ENCODE peak calls at places on chromosomes 3 and 15, in eight cellular contexts. E, P, V, H, R, N, A and L are unnamed samples.

GRCh38 chr3:194730369-194730768 is 44.7 kb downstream of the FAM43A start:
- DNase-seq in R (no peak), H (no peak), N (peak), P (peak), E (no peak), V (no peak), A (no peak), L (no peak)

GRCh38 chr3:5299146-5299545 is 111.6 kb downstream of the EDEM1 start:
- DNase-seq in P (no peak), A (no peak), R (no peak), N (no peak), H (no peak), V (no peak), E (no peak), L (no peak)

GRCh38 chr15:96354731-96355560 is 24.4 kb downstream of the NR2F2 start:
- DNase-seq in H (no peak), A (no peak), N (no peak), P (peak), V (peak), E (no peak), R (no peak), L (no peak)

GRCh38 chr3:63980830-63981498 is 42.3 kb downstream of the PSMD6 start:
- DNase-seq in N (no peak), P (no peak), E (no peak), A (no peak), H (no peak), V (no peak), R (no peak), L (no peak)

GRCh38 chr3:74426571-74426970 is 187.9 kb downstream of the CNTN3 start:
- DNase-seq in V (peak), R (no peak), N (no peak), E (no peak), H (no peak), A (no peak), P (no peak), L (peak)

GRCh38 chr3:169998668-169999131 is 32.1 kb downstream of the SEC62 start:
- DNase-seq in N (no peak), R (no peak), E (no peak), H (no peak), A (peak), V (peak), P (no peak), L (peak)

GRCh38 chr3:111627092-111627491 is 31.9 kb upstream of the ZBED2 start:
- DNase-seq in E (no peak), P (no peak), H (no peak), N (no peak), V (peak), R (no peak), A (no peak), L (no peak)

GRCh38 chr3:123156276-123156995 is 45.3 kb upstream of the SEC22A start:
- DNase-seq in E (no peak), P (no peak), N (no peak), V (no peak), A (no peak), H (no peak), R (no peak), L (no peak)

GRCh38 chr3:9500108-9501050 is 53.2 kb downstream of the LHFPL4 start:
- DNase-seq in H (no peak), V (peak), R (peak), P (peak), E (peak), A (peak), N (peak), L (no peak)

GRCh38 chr3:50214824-50215223 is 9.8 kb downstream of the SLC38A3 start:
- DNase-seq in P (no peak), R (no peak), A (no peak), V (no peak), E (no peak), N (no peak), H (no peak), L (no peak)

GRCh38 chr15:23402544-23402943 is 44.5 kb downstream of the GOLGA6L2 start:
- DNase-seq in N (no peak), R (no peak), H (no peak), V (no peak), E (no peak), A (no peak), P (no peak), L (no peak)

GRCh38 chr3:115113367-115113766 is 33.7 kb downstream of the ZBTB20 start:
- DNase-seq in H (no peak), N (peak), A (no peak), P (no peak), R (no peak), E (no peak), V (peak), L (no peak)

GRCh38 chr3:141648055-141648910 is 89.8 kb upstream of the RNF7 start:
- DNase-seq in N (no peak), V (no peak), H (no peak), A (no peak), P (no peak), E (no peak), R (no peak), L (no peak)

GRCh38 chr3:144687862-144688261 is 716.2 kb downstream of the DIPK2A start:
- DNase-seq in A (no peak), H (no peak), N (no peak), V (peak), P (no peak), E (no peak), R (no peak), L (no peak)

GRCh38 chr3:47961815-47962606 is 54.2 kb downstream of the MAP4 start:
- DNase-seq in P (no peak), E (no peak), N (no peak), A (no peak), H (no peak), V (peak), R (no peak), L (no peak)

GRCh38 chr3:177287231-177287630 is 89.9 kb upstream of the TBL1XR1 start:
- DNase-seq in R (no peak), P (no peak), E (no peak), H (no peak), N (no peak), A (no peak), V (no peak), L (no peak)

GRCh38 chr3:141877911-141878310 is 1.5 kb downstream of the ATP1B3 start:
- DNase-seq in N (no peak), E (no peak), H (no peak), V (peak), R (no peak), A (no peak), P (peak), L (no peak)

GRCh38 chr3:49602877-49603411 is 48.7 kb downstream of the BSN start:
- DNase-seq in E (no peak), A (no peak), P (no peak), H (no peak), R (no peak), V (no peak), N (no peak), L (no peak)

GRCh38 chr3:106542101-106542769 is 673.4 kb upstream of the CBLB start:
- DNase-seq in R (no peak), A (no peak), E (no peak), P (no peak), H (no peak), V (peak), N (no peak), L (no peak)

GRCh38 chr3:33124638-33125037 is 10.8 kb downstream of the CRTAP start:
- DNase-seq in E (no peak), P (no peak), V (no peak), H (no peak), N (no peak), A (no peak), R (no peak), L (no peak)

GRCh38 chr15:75646944-75647364 is 758 bp upstream of the SNX33 start:
- DNase-seq in V (peak), P (no peak), E (peak), R (peak), A (no peak), N (peak), H (no peak), L (no peak)

GRCh38 chr15:78276032-78276943 is 11.9 kb downstream of the DNAJA4 start:
- DNase-seq in N (no peak), P (no peak), H (no peak), E (no peak), V (peak), A (no peak), R (no peak), L (no peak)

GRCh38 chr3:171712168-171712938 is 97.9 kb downstream of the PLD1 start:
- DNase-seq in V (peak), E (no peak), H (no peak), R (no peak), N (no peak), A (no peak), P (peak), L (peak)

GRCh38 chr15:69300129-69300588 is 1.4 kb downstream of the PAQR5 start:
- DNase-seq in H (no peak), P (no peak), V (no peak), E (no peak), A (no peak), R (no peak), N (no peak), L (no peak)

GRCh38 chr3:48464713-48465221 is 18.2 kb downstream of the ATRIP start:
- DNase-seq in P (no peak), R (no peak), V (no peak), A (no peak), N (peak), E (peak), H (no peak), L (no peak)

GRCh38 chr15:96270581-96271172 is 59.8 kb upstream of the NR2F2 start:
- DNase-seq in A (no peak), E (no peak), P (no peak), R (no peak), N (no peak), H (no peak), V (peak), L (no peak)

GRCh38 chr3:115652738-115653137 is 29.4 kb downstream of the GAP43 start:
- DNase-seq in R (no peak), V (no peak), N (no peak), H (no peak), E (no peak), A (no peak), P (no peak), L (no peak)

GRCh38 chr3:111782447-111782782 is 76.7 kb upstream of the PHLDB2 start:
- DNase-seq in E (no peak), R (no peak), H (no peak), A (no peak), P (no peak), N (no peak), V (no peak), L (no peak)

GRCh38 chr15:25268166-25268565 is 170.7 kb downstream of the UBE3A start:
- DNase-seq in P (no peak), R (no peak), V (no peak), N (no peak), H (no peak), E (no peak), A (no peak), L (no peak)

GRCh38 chr15:75732809-75733451 is 20.3 kb upstream of the CSPG4 start:
- DNase-seq in V (peak), N (peak), R (peak), A (peak), H (peak), P (peak), E (peak), L (no peak)

GRCh38 chr3:108085821-108086350 is 4.9 kb downstream of the CD47 start:
- DNase-seq in N (no peak), E (no peak), V (peak), H (no peak), P (no peak), A (no peak), R (no peak), L (peak)

GRCh38 chr3:194135516-194135805 is 487 bp upstream of the HES1 start:
- DNase-seq in A (no peak), E (no peak), V (no peak), H (no peak), R (no peak), N (no peak), P (no peak), L (no peak)

GRCh38 chr15:88623061-88623460 is 1.9 kb downstream of the AEN start:
- DNase-seq in R (no peak), H (no peak), P (peak), V (peak), N (no peak), A (no peak), E (no peak), L (no peak)

GRCh38 chr15:66713843-66714508 is 11.9 kb downstream of the SMAD6 start:
- DNase-seq in V (no peak), H (no peak), R (no peak), N (no peak), P (no peak), E (no peak), A (peak), L (no peak)

GRCh38 chr15:44468713-44469385 is 41.4 kb downstream of the CTDSPL2 start:
- DNase-seq in P (peak), R (no peak), N (no peak), A (no peak), V (peak), E (no peak), H (no peak), L (peak)

GRCh38 chr3:64460877-64461276 is 226.9 kb downstream of the ADAMTS9 start:
- DNase-seq in A (no peak), E (no peak), P (no peak), H (no peak), V (peak), R (no peak), N (no peak), L (peak)

GRCh38 chr15:62846805-62847481 is 195.6 kb upstream of the TPM1 start:
- DNase-seq in E (no peak), A (no peak), N (no peak), V (no peak), P (no peak), H (no peak), R (no peak), L (no peak)

GRCh38 chr15:62849316-62850129 is 193.0 kb upstream of the TPM1 start:
- DNase-seq in P (no peak), V (no peak), A (no peak), N (no peak), R (no peak), E (no peak), H (no peak), L (no peak)

GRCh38 chr15:62847900-62848489 is 194.6 kb upstream of the TPM1 start:
- DNase-seq in P (peak), A (no peak), N (peak), E (no peak), R (peak), H (peak), V (peak), L (no peak)

GRCh38 chr15:62850318-62850717 is 192.2 kb upstream of the TPM1 start:
- DNase-seq in N (no peak), V (no peak), P (no peak), H (no peak), R (no peak), E (no peak), A (no peak), L (no peak)

GRCh38 chr15:62848631-62849050 is 193.9 kb upstream of the TPM1 start:
- DNase-seq in E (no peak), V (peak), H (no peak), R (peak), A (no peak), P (peak), N (no peak), L (no peak)
- TF ChIP-seq CTCF in E (no peak), V (peak), H (no peak), R (no peak), A (no peak), P (peak), N (peak), L (peak)

GRCh38 chr3:16399473-16399872 is 114.0 kb downstream of the RFTN1 start:
- DNase-seq in A (no peak), P (no peak), E (no peak), N (no peak), R (no peak), V (peak), H (no peak), L (no peak)
- TF ChIP-seq CTCF in A (peak), P (no peak), E (no peak), N (no peak), R (no peak), V (peak), H (no peak), L (peak)

DNA sequence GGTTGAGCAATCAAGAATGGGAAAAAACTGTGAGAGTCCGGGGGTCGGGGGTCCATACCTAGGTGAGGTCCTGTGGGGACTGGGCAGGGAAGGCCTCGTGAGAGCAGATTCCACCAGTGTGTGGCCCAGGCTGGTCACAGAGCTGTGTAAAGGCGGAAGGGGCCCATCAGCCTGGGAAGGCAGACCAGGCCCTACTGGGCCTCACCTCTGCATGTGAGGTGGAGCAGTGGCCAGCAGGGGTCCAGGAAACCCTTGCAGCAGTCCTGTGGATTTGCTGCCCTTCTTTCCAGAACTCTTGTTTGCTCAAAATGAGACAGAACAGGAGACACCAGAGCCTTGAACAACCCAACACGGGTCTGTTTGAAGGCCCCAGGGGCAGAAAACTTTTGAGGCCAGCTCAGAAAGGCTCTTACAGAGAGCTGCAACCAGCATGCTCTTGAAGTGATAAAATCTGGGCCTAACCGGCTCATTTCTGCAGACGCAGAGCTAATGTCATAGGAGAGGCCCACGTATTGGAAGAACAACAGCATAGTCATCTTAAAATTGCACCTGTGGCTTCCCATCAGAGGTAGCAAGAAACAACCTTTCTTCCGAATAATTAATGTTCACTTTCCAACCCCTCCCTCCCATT is 30.3 kb upstream of the HHATL start:
- DNase-seq in E (no peak), A (no peak), H (no peak), V (peak), P (no peak), N (no peak), R (peak), L (no peak)
- TF ChIP-seq CTCF in E (no peak), A (no peak), H (peak), V (peak), P (peak), N (no peak), R (peak), L (no peak)

DNA sequence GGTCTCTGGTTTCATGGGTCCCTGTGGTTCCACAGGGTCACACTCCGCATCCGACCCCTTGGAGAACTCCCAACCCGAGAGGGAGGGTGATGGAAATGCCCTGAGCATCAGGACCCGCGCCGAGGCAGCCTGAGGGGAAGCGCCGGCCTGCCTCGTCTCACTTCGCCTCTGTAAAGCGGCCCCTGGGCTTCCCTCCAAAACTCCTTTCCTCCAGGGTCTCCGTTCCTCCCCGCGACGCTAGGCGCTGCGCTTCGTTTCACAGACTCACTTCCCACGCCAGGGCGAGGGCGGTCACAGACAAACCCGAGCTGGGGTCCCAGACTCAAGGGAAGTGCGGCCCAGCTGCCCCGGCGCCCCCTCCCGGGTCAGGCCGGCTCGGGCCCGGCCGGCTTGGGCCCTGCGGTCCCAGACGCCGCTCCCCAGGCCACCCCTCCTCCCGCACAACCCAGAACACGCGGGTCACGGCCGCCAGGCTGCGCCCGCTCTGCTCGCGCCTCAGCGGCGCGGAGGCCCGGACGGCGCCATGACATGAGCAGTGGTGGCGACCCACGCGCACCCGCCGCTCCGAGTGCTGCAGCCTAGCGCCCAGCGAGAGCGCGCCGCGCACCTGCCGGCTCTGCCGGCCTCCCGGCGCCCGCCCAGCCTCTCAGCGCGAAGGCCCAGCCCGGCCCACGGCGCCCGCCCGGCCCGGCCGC is 619 bp downstream of the NUP210 start:
- DNase-seq in E (peak), P (no peak), A (peak), R (peak), N (peak), H (peak), V (no peak), L (no peak)
- TF ChIP-seq CTCF in E (no peak), P (no peak), A (peak), R (no peak), N (no peak), H (peak), V (no peak), L (no peak)